ENCODE peak calls at places on chromosome 1, in seven cellular contexts. One of them, this sample, is unnamed.

GRCh38 chr1:230385173-230385480 is 41.0 kb downstream of the PGBD5 start:
- DNase-seq in NCI-H345: no peak
- DNase-seq in NCI-H1417: no peak
- DNase-seq in iris pigment epithelial cell: no peak
- DNase-seq in MV-4-11: no peak
- DNase-seq in omental fat pad: no peak
- DNase-seq in ELR: no peak
- DNase-seq in this sample: peak

GRCh38 chr1:18597159-18598042 is 33.2 kb upstream of the PAX7 start:
- DNase-seq in NCI-H345: peak
- DNase-seq in NCI-H1417: peak
- DNase-seq in iris pigment epithelial cell: peak
- DNase-seq in MV-4-11: no peak
- DNase-seq in omental fat pad: no peak
- DNase-seq in ELR: peak
- DNase-seq in this sample: peak

GRCh38 chr1:23555949-23556640 is 3.2 kb downstream of the ID3 start:
- DNase-seq in NCI-H345: no peak
- DNase-seq in NCI-H1417: peak
- DNase-seq in iris pigment epithelial cell: peak
- DNase-seq in MV-4-11: no peak
- DNase-seq in omental fat pad: no peak
- DNase-seq in ELR: peak
- DNase-seq in this sample: no peak

GRCh38 chr1:216075339-216075738 is 347.9 kb downstream of the USH2A start:
- DNase-seq in NCI-H345: no peak
- DNase-seq in NCI-H1417: no peak
- DNase-seq in iris pigment epithelial cell: no peak
- DNase-seq in MV-4-11: no peak
- DNase-seq in omental fat pad: no peak
- DNase-seq in ELR: peak
- DNase-seq in this sample: no peak

GRCh38 chr1:189185077-189185476 is 1292.6 kb downstream of the BRINP3 start:
- DNase-seq in NCI-H345: no peak
- DNase-seq in NCI-H1417: peak
- DNase-seq in iris pigment epithelial cell: no peak
- DNase-seq in MV-4-11: no peak
- DNase-seq in omental fat pad: no peak
- DNase-seq in ELR: no peak
- DNase-seq in this sample: no peak

GRCh38 chr1:13687361-13687760 is 12.6 kb upstream of the PRDM2 start:
- DNase-seq in NCI-H345: no peak
- DNase-seq in NCI-H1417: no peak
- DNase-seq in iris pigment epithelial cell: no peak
- DNase-seq in MV-4-11: no peak
- DNase-seq in omental fat pad: no peak
- DNase-seq in ELR: no peak
- DNase-seq in this sample: no peak

GRCh38 chr1:205121660-205122488 is at the start of gene RBBP5:
- DNase-seq in NCI-H345: peak
- DNase-seq in NCI-H1417: peak
- DNase-seq in iris pigment epithelial cell: peak
- DNase-seq in MV-4-11: peak
- DNase-seq in omental fat pad: peak
- DNase-seq in ELR: peak
- DNase-seq in this sample: peak

GRCh38 chr1:225877570-225877969 is 4.6 kb downstream of the TMEM63A start:
- DNase-seq in NCI-H345: no peak
- DNase-seq in NCI-H1417: peak
- DNase-seq in iris pigment epithelial cell: peak
- DNase-seq in MV-4-11: peak
- DNase-seq in omental fat pad: no peak
- DNase-seq in ELR: peak
- DNase-seq in this sample: no peak

GRCh38 chr1:42962641-42963377 is 4.1 kb upstream of the SLC2A1 start:
- DNase-seq in NCI-H345: peak
- DNase-seq in NCI-H1417: peak
- DNase-seq in iris pigment epithelial cell: no peak
- DNase-seq in MV-4-11: no peak
- DNase-seq in omental fat pad: no peak
- DNase-seq in ELR: peak
- DNase-seq in this sample: peak

GRCh38 chr1:168506204-168506819 is 37.5 kb downstream of the XCL2 start:
- DNase-seq in NCI-H345: no peak
- DNase-seq in NCI-H1417: no peak
- DNase-seq in iris pigment epithelial cell: peak
- DNase-seq in MV-4-11: no peak
- DNase-seq in omental fat pad: no peak
- DNase-seq in ELR: peak
- DNase-seq in this sample: no peak

GRCh38 chr1:63615809-63616420 is 22.7 kb downstream of the PGM1 start:
- DNase-seq in NCI-H345: peak
- DNase-seq in NCI-H1417: peak
- DNase-seq in iris pigment epithelial cell: peak
- DNase-seq in MV-4-11: peak
- DNase-seq in omental fat pad: peak
- DNase-seq in ELR: peak
- DNase-seq in this sample: peak

GRCh38 chr1:54510715-54511270 is 37.2 kb upstream of the ACOT11 start:
- DNase-seq in NCI-H345: no peak
- DNase-seq in NCI-H1417: no peak
- DNase-seq in iris pigment epithelial cell: no peak
- DNase-seq in MV-4-11: no peak
- DNase-seq in omental fat pad: no peak
- DNase-seq in ELR: no peak
- DNase-seq in this sample: no peak

GRCh38 chr1:182674346-182675246 is 9.8 kb downstream of the RGS8 start:
- DNase-seq in NCI-H345: no peak
- DNase-seq in NCI-H1417: no peak
- DNase-seq in iris pigment epithelial cell: peak
- DNase-seq in MV-4-11: no peak
- DNase-seq in omental fat pad: no peak
- DNase-seq in ELR: no peak
- DNase-seq in this sample: no peak

GRCh38 chr1:118862755-118863154 is 125.4 kb downstream of the TBX15 start:
- DNase-seq in NCI-H345: no peak
- DNase-seq in NCI-H1417: no peak
- DNase-seq in iris pigment epithelial cell: no peak
- DNase-seq in MV-4-11: peak
- DNase-seq in omental fat pad: no peak
- DNase-seq in ELR: no peak
- DNase-seq in this sample: no peak

GRCh38 chr1:39128126-39128525 is 76.4 kb upstream of the MACF1 start:
- DNase-seq in NCI-H345: no peak
- DNase-seq in NCI-H1417: no peak
- DNase-seq in iris pigment epithelial cell: no peak
- DNase-seq in MV-4-11: no peak
- DNase-seq in omental fat pad: no peak
- DNase-seq in ELR: no peak
- DNase-seq in this sample: no peak

GRCh38 chr1:1730870-1731269 is 6.7 kb upstream of the CDK11A start:
- DNase-seq in NCI-H345: no peak
- DNase-seq in NCI-H1417: no peak
- DNase-seq in iris pigment epithelial cell: no peak
- DNase-seq in MV-4-11: no peak
- DNase-seq in omental fat pad: no peak
- DNase-seq in ELR: no peak
- DNase-seq in this sample: no peak

GRCh38 chr1:69710484-69710883 is 142.8 kb downstream of the LRRC7 start:
- DNase-seq in NCI-H345: no peak
- DNase-seq in NCI-H1417: no peak
- DNase-seq in iris pigment epithelial cell: peak
- DNase-seq in MV-4-11: no peak
- DNase-seq in omental fat pad: no peak
- DNase-seq in ELR: no peak
- DNase-seq in this sample: no peak

GRCh38 chr1:59077739-59078503 is 219.0 kb upstream of the FGGY start:
- DNase-seq in NCI-H345: peak
- DNase-seq in NCI-H1417: peak
- DNase-seq in iris pigment epithelial cell: no peak
- DNase-seq in MV-4-11: no peak
- DNase-seq in omental fat pad: no peak
- DNase-seq in ELR: no peak
- DNase-seq in this sample: no peak

GRCh38 chr1:237873487-237873927 is 17.2 kb downstream of the ZP4 start:
- DNase-seq in NCI-H345: no peak
- DNase-seq in NCI-H1417: no peak
- DNase-seq in iris pigment epithelial cell: peak
- DNase-seq in MV-4-11: peak
- DNase-seq in omental fat pad: no peak
- DNase-seq in ELR: peak
- DNase-seq in this sample: no peak

GRCh38 chr1:172897738-172898137 is 153.0 kb downstream of the TNFSF18 start:
- DNase-seq in NCI-H345: no peak
- DNase-seq in NCI-H1417: no peak
- DNase-seq in iris pigment epithelial cell: peak
- DNase-seq in MV-4-11: no peak
- DNase-seq in omental fat pad: no peak
- DNase-seq in ELR: peak
- DNase-seq in this sample: no peak

GRCh38 chr1:213371769-213372619 is 321.0 kb downstream of the RPS6KC1 start:
- DNase-seq in NCI-H345: peak
- DNase-seq in NCI-H1417: peak
- DNase-seq in iris pigment epithelial cell: no peak
- DNase-seq in MV-4-11: no peak
- DNase-seq in omental fat pad: no peak
- DNase-seq in ELR: no peak
- DNase-seq in this sample: no peak

GRCh38 chr1:34199927-34200326 is 23.2 kb downstream of the C1orf94 start:
- DNase-seq in NCI-H345: no peak
- DNase-seq in NCI-H1417: no peak
- DNase-seq in iris pigment epithelial cell: no peak
- DNase-seq in MV-4-11: no peak
- DNase-seq in omental fat pad: no peak
- DNase-seq in ELR: peak
- DNase-seq in this sample: no peak

GRCh38 chr1:116825735-116826438 is 71.7 kb downstream of the CD2 start:
- DNase-seq in NCI-H345: peak
- DNase-seq in NCI-H1417: peak
- DNase-seq in iris pigment epithelial cell: no peak
- DNase-seq in MV-4-11: peak
- DNase-seq in omental fat pad: no peak
- DNase-seq in ELR: no peak
- DNase-seq in this sample: peak

GRCh38 chr1:63601463-63601862 is 8.3 kb downstream of the PGM1 start:
- DNase-seq in NCI-H345: no peak
- DNase-seq in NCI-H1417: no peak
- DNase-seq in iris pigment epithelial cell: no peak
- DNase-seq in MV-4-11: no peak
- DNase-seq in omental fat pad: no peak
- DNase-seq in ELR: no peak
- DNase-seq in this sample: no peak

GRCh38 chr1:27508139-27508665 is 18.2 kb upstream of the WASF2 start:
- DNase-seq in NCI-H345: no peak
- DNase-seq in NCI-H1417: no peak
- DNase-seq in iris pigment epithelial cell: no peak
- DNase-seq in MV-4-11: no peak
- DNase-seq in omental fat pad: no peak
- DNase-seq in ELR: no peak
- DNase-seq in this sample: no peak

GRCh38 chr1:167128261-167129227 is 34.7 kb downstream of the STYXL2 start:
- DNase-seq in NCI-H345: no peak
- DNase-seq in NCI-H1417: peak
- DNase-seq in iris pigment epithelial cell: no peak
- DNase-seq in MV-4-11: no peak
- DNase-seq in omental fat pad: no peak
- DNase-seq in ELR: peak
- DNase-seq in this sample: no peak

GRCh38 chr1:40665335-40666171 is at the start of gene RIMS3:
- DNase-seq in NCI-H345: peak
- DNase-seq in NCI-H1417: peak
- DNase-seq in iris pigment epithelial cell: peak
- DNase-seq in MV-4-11: peak
- DNase-seq in omental fat pad: peak
- DNase-seq in ELR: peak
- DNase-seq in this sample: peak

GRCh38 chr1:208951908-208952307 is 631.6 kb upstream of the CAMK1G start:
- DNase-seq in NCI-H345: peak
- DNase-seq in NCI-H1417: peak
- DNase-seq in iris pigment epithelial cell: no peak
- DNase-seq in MV-4-11: no peak
- DNase-seq in omental fat pad: no peak
- DNase-seq in ELR: no peak
- DNase-seq in this sample: no peak

GRCh38 chr1:167905182-167905581 is 8.8 kb downstream of the ADCY10 start:
- DNase-seq in NCI-H345: no peak
- DNase-seq in NCI-H1417: peak
- DNase-seq in iris pigment epithelial cell: peak
- DNase-seq in MV-4-11: peak
- DNase-seq in omental fat pad: no peak
- DNase-seq in ELR: peak
- DNase-seq in this sample: no peak

GRCh38 chr1:156677616-156678596 is 699 bp upstream of the NES start:
- DNase-seq in NCI-H345: peak
- DNase-seq in NCI-H1417: peak
- DNase-seq in iris pigment epithelial cell: peak
- DNase-seq in MV-4-11: peak
- DNase-seq in omental fat pad: no peak
- DNase-seq in ELR: peak
- DNase-seq in this sample: peak

GRCh38 chr1:156246762-156247459 is 945 bp downstream of the PAQR6 start:
- DNase-seq in NCI-H345: no peak
- DNase-seq in NCI-H1417: no peak
- DNase-seq in iris pigment epithelial cell: no peak
- DNase-seq in MV-4-11: no peak
- DNase-seq in omental fat pad: no peak
- DNase-seq in ELR: peak
- DNase-seq in this sample: no peak

GRCh38 chr1:58786184-58786926 is 2.5 kb upstream of the JUN start:
- DNase-seq in NCI-H345: no peak
- DNase-seq in NCI-H1417: no peak
- DNase-seq in iris pigment epithelial cell: peak
- DNase-seq in MV-4-11: no peak
- DNase-seq in omental fat pad: no peak
- DNase-seq in ELR: no peak
- DNase-seq in this sample: no peak

GRCh38 chr1:219220945-219221344 is 47.3 kb downstream of the LYPLAL1 start:
- DNase-seq in NCI-H345: no peak
- DNase-seq in NCI-H1417: no peak
- DNase-seq in iris pigment epithelial cell: peak
- DNase-seq in MV-4-11: no peak
- DNase-seq in omental fat pad: no peak
- DNase-seq in ELR: peak
- DNase-seq in this sample: no peak

GRCh38 chr1:150553392-150554085 is 4.3 kb downstream of the ADAMTSL4 start:
- DNase-seq in NCI-H345: no peak
- DNase-seq in NCI-H1417: no peak
- DNase-seq in iris pigment epithelial cell: no peak
- DNase-seq in MV-4-11: no peak
- DNase-seq in omental fat pad: no peak
- DNase-seq in ELR: no peak
- DNase-seq in this sample: no peak

GRCh38 chr1:7587726-7588456 is 183.2 kb upstream of the VAMP3 start:
- DNase-seq in NCI-H345: no peak
- DNase-seq in NCI-H1417: no peak
- DNase-seq in iris pigment epithelial cell: no peak
- DNase-seq in MV-4-11: no peak
- DNase-seq in omental fat pad: no peak
- DNase-seq in ELR: no peak
- DNase-seq in this sample: no peak

This sample was measured in NCI-H2171.